ENCODE peak calls at places on chromosomes 12 and 14, in seven cellular contexts. W, H, P, O, S, A and X are unnamed samples.

GRCh38 chr14:28772613-28773012 is 6.0 kb downstream of the FOXG1 start:
- DNase-seq in W (no peak), S (no peak), H (no peak), O (no peak), A (no peak), P (no peak), X (no peak)

GRCh38 chr12:114975283-114975973 is 291.5 kb upstream of the TBX3 start:
- DNase-seq in S (no peak), P (no peak), H (no peak), A (no peak), O (no peak), W (no peak), X (no peak)

GRCh38 chr14:77491056-77491455 is 7.6 kb downstream of the ISM2 start:
- DNase-seq in P (no peak), A (no peak), O (no peak), S (no peak), W (no peak), H (no peak), X (no peak)

GRCh38 chr14:61388976-61389576 is 67.7 kb downstream of the PRKCH start:
- DNase-seq in W (no peak), O (no peak), P (peak), A (no peak), H (no peak), S (no peak), X (no peak)

GRCh38 chr14:46344327-46344937 is 307.1 kb downstream of the RPL10L start:
- DNase-seq in W (no peak), A (no peak), O (peak), S (peak), P (peak), H (no peak), X (peak)

GRCh38 chr12:73057428-73057827 is 785.3 kb downstream of the TRHDE start:
- DNase-seq in S (no peak), H (no peak), A (no peak), O (no peak), P (peak), W (no peak), X (no peak)

GRCh38 chr12:990308-990648 is 745 bp upstream of the ERC1 start:
- DNase-seq in O (peak), W (peak), P (no peak), S (peak), H (peak), A (no peak), X (no peak)

GRCh38 chr12:5192727-5193126 is 149.0 kb downstream of the KCNA5 start:
- DNase-seq in H (no peak), P (no peak), W (no peak), S (no peak), A (no peak), O (no peak), X (no peak)

GRCh38 chr12:93039062-93039461 is 110.0 kb upstream of the EEA1 start:
- DNase-seq in O (peak), W (no peak), H (no peak), P (no peak), A (no peak), S (no peak), X (no peak)

GRCh38 chr14:99728981-99729451 is 44.9 kb downstream of the CYP46A1 start:
- DNase-seq in H (peak), S (no peak), A (no peak), O (no peak), P (no peak), W (peak), X (no peak)

GRCh38 chr14:94681300-94682060 is 69.3 kb downstream of the SERPINA3 start:
- DNase-seq in A (no peak), W (no peak), P (peak), S (peak), O (peak), H (no peak), X (no peak)

GRCh38 chr14:61552196-61552595 is 143.1 kb upstream of the HIF1A start:
- DNase-seq in W (no peak), O (no peak), A (no peak), H (no peak), P (no peak), S (no peak), X (no peak)

GRCh38 chr14:21023174-21023573 is 1.7 kb downstream of the NDRG2 start:
- DNase-seq in W (no peak), O (no peak), P (no peak), S (no peak), A (no peak), H (no peak), X (no peak)

GRCh38 chr14:65639216-65639615 is 226.7 kb downstream of the FUT8 start:
- DNase-seq in P (peak), H (no peak), S (no peak), W (no peak), A (no peak), O (peak), X (no peak)

GRCh38 chr14:69247691-69248440 is 12.1 kb upstream of the GALNT16 start:
- DNase-seq in H (no peak), S (peak), P (no peak), O (peak), A (peak), W (no peak), X (no peak)

GRCh38 chr12:121038861-121039654 is at the start of gene OASL:
- DNase-seq in P (no peak), O (peak), H (peak), A (no peak), S (peak), W (no peak), X (no peak)

GRCh38 chr12:101670007-101670671 is 27.3 kb upstream of the CHPT1 start:
- DNase-seq in W (no peak), H (no peak), A (peak), S (peak), P (peak), O (peak), X (peak)

GRCh38 chr14:104999361-104999760 is 13.8 kb downstream of the CLBA1 start:
- DNase-seq in O (no peak), P (no peak), W (no peak), A (no peak), S (no peak), H (peak), X (no peak)

DNA sequence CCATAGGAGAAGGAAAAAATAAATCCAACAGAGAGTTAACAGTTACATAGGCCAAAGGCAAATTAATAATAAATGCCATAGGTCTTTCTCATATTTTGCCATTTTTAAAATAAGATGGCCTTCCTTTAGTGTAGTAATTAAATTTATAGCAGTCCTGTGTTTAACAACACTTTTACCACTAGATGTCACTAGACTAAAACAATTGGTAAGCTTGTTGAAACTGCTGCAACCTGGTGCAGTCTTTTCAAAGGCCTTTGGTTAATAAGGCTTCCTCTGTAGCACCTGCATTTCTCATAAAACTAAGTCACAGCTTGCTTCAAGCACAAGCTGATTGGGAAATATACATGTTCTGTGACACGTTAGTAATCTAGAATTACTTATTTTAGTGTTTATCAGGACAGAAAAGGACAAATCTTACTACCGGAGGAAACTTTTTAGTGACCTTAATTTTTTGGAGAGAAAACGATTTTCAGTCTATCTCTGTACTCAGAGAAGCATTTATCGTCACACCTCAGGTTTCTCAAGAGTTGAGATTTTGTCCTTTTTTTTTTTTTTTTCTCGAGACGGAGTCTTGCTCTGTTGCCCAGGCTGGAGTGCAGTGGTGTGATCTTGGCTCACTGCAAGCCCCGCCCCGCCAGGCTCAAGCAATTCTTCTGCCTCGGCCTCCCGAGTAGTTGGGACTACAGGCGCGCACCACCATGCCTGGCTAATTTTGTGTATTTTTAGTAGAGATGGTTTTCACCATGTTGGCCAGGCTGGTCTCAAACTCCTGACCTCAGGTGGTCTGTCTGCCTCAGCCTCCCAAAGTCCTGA is 20.0 kb downstream of the BORCS5 start:
- DNase-seq in O (peak), A (peak), S (peak), P (peak), W (no peak), H (no peak), X (no peak)
- TF ChIP-seq CTCF in O (peak), A (no peak), S (peak), P (peak), W (peak), H (peak), X (peak)

GRCh38 chr14:59123526-59123925 is 64.9 kb upstream of the DAAM1 start:
- DNase-seq in H (no peak), A (no peak), O (no peak), P (no peak), W (no peak), S (peak), X (no peak)
- TF ChIP-seq CTCF in H (no peak), A (no peak), O (no peak), P (no peak), W (no peak), S (no peak), X (no peak)

GRCh38 chr12:56590237-56590830 is 39.8 kb downstream of the BAZ2A start:
- DNase-seq in O (peak), P (peak), A (no peak), H (no peak), W (no peak), S (peak), X (no peak)
- TF ChIP-seq CTCF in O (peak), P (peak), A (peak), H (peak), W (no peak), S (peak), X (peak)

GRCh38 chr14:50343424-50343823 is 31.3 kb downstream of the DMAC2L start:
- DNase-seq in S (no peak), A (no peak), H (no peak), O (peak), P (no peak), W (no peak), X (no peak)

GRCh38 chr14:50340945-50341344 is 28.8 kb downstream of the DMAC2L start:
- DNase-seq in S (no peak), O (no peak), A (no peak), W (no peak), H (no peak), P (no peak), X (no peak)

GRCh38 chr14:50340045-50340444 is 27.9 kb downstream of the DMAC2L start:
- DNase-seq in O (no peak), H (no peak), S (no peak), W (no peak), P (no peak), A (no peak), X (no peak)

GRCh38 chr14:50344116-50344775 is 32.1 kb downstream of the DMAC2L start:
- DNase-seq in H (no peak), O (no peak), W (no peak), A (no peak), P (no peak), S (no peak), X (no peak)

DNA sequence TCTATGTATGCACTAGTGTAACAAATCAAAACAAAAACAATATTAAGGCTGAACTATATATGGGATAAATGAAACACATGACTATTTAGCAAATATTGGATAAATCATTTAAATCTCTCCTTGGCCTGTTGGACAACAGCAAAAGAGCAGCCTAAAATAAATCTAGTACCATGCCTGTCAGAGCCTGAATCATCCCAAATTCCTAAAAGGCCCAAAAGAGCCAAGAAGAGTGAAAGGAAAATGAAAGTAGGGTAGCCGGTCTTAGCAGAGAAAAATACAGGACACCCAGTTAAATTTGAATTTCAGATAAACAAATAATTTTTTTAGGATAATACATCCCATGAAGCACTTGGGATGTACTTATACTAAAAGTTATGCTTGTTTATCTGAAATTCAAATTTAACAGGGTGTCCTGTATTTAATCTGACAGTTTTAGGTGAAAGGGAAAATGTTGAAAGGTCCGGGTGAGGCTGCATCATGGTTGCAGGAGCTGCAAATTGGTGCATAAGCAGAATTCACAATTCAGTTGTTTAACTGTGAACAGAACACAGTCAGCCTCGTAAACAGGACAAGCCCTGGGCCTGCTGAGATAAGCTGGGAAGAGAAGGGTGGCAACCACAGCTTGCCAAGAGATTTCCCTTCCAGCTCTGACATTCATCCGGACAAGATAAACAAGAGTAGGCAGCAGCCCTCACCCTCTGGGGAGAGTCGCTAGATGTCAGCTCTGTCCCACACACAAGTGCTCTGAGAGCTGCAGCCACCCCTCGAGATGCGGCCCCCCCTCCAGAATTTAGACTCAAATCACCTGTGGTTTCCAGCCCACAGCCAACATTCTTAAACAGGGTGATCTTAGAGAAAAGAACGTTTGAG is 30.3 kb downstream of the DMAC2L start:
- DNase-seq in S (peak), H (peak), A (no peak), W (peak), P (peak), O (peak), X (no peak)
- TF ChIP-seq CTCF in S (peak), H (peak), A (peak), W (peak), P (peak), O (peak), X (no peak)

GRCh38 chr14:66746316-66747006 is 238.5 kb downstream of the GPHN start:
- DNase-seq in P (peak), O (peak), A (peak), H (no peak), W (no peak), S (peak), X (no peak)
- TF ChIP-seq CTCF in P (peak), O (peak), A (peak), H (peak), W (peak), S (peak), X (peak)

DNA sequence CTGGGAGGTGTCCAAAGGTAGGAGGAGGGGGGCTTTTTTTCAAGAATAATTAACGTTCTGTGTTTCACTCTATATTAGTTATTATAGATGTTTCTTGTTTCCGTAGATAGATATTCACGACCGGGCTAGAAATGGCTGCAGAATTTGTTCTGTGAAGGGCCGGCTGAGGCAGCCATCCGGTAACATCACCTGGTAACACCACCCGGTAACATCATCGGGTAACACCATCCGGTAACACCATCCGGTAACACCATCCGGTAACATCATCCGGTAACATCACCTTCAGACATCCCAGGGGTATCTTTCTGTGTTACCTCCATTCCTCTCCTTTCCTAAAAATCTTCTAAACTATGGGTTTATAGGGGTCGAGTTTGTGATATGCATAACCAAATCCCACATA is 1336.7 kb upstream of the TMEM132C start:
- DNase-seq in H (no peak), P (no peak), A (no peak), S (no peak), O (no peak), W (no peak), X (no peak)
- TF ChIP-seq CTCF in H (no peak), P (no peak), A (no peak), S (no peak), O (no peak), W (no peak), X (no peak)

GRCh38 chr12:11321980-11322379 is 11.7 kb upstream of the PRB4 start:
- DNase-seq in A (no peak), W (no peak), O (peak), S (no peak), P (no peak), H (no peak), X (no peak)
- TF ChIP-seq CTCF in A (no peak), W (no peak), O (no peak), S (no peak), P (no peak), H (no peak), X (no peak)

GRCh38 chr12:109713187-109713984 is at the start of gene FAM222A:
- DNase-seq in S (peak), W (peak), P (peak), O (peak), A (peak), H (peak), X (peak)
- TF ChIP-seq CTCF in S (peak), W (peak), P (no peak), O (peak), A (no peak), H (peak), X (no peak)

DNA sequence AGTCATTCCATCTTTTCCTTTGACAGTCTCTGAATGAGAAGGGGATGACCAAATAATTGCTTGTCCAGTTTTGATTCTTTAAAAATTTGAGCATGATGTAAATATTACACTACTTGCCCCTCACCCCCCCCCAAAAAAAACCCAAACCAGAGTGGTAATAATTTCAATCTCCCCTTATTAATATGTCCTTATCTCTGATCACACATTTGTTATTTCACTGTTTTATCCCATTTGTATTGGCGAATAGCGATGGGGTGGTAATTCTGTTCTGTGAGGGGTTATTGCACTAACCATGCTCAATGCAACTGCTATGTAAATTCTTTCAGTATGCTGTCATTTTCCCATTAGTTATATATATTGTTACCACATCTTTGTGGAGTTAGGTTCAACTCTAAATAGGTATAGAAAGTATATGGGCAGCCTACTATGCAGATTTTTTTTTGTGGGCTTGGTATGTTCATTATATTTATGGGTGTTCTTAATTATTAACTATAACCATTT is 1.1 kb downstream of the RIMKLB start:
- DNase-seq in A (no peak), O (peak), H (no peak), P (no peak), W (no peak), S (no peak), X (no peak)
- TF ChIP-seq CTCF in A (no peak), O (no peak), H (no peak), P (no peak), W (no peak), S (no peak), X (no peak)

GRCh38 chr14:106585692-106586091 is 1059.3 kb downstream of the TMEM121 start:
- DNase-seq in A (no peak), O (no peak), S (no peak), P (no peak), W (no peak), H (no peak), X (no peak)

DNA sequence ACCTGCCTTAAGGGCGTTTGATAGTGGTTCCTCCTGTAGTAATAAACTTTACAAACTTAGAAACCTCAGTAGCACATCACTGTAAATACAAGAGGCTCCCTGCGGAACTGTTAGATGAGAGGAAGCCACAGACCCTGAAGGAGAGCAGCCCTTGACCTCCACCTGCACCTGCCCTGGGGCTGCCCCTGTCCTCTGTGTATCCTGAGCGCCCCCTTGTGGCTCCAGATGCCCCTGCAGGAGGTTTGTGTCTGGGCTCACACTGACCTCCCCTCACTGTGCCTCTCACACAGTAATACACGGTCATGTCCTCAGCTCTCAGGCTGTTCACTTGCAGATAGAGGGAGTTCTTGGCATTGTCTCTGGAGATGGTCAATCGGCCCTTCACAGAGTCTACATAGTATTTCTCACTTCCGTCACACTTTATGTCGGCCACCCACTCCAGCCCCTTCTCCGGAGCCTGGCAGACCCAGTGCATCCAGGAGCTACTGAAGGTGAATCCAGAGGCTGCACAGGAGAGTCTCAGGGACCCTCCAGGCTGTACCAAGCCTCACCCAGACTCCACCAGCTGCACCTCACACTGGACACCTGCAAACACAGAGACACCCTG is 1059.8 kb downstream of the TMEM121 start:
- DNase-seq in W (no peak), O (no peak), S (no peak), P (peak), H (peak), A (no peak), X (no peak)
- TF ChIP-seq CTCF in W (peak), O (no peak), S (no peak), P (no peak), H (peak), A (peak), X (no peak)